ENCODE peak calls at places on chromosomes 12 and 14, in six cellular contexts. One of them, this sample, is unnamed.

GRCh38 chr12:51071663-51072062 is 11.7 kb downstream of the CSRNP2 start:
- DNase-seq in A549: no peak
- DNase-seq in ovary: no peak
- DNase-seq in heart left ventricle: no peak
- DNase-seq in right lobe of liver: no peak
- DNase-seq in GM12878: no peak
- DNase-seq in this sample: no peak

GRCh38 chr12:130347588-130347987 is 9.9 kb downstream of the PIWIL1 start:
- DNase-seq in A549: no peak
- DNase-seq in ovary: no peak
- DNase-seq in heart left ventricle: no peak
- DNase-seq in right lobe of liver: no peak
- DNase-seq in GM12878: no peak
- DNase-seq in this sample: no peak

GRCh38 chr14:53054457-53054856 is 98.7 kb downstream of the DDHD1 start:
- DNase-seq in A549: no peak
- DNase-seq in ovary: no peak
- DNase-seq in heart left ventricle: no peak
- DNase-seq in right lobe of liver: no peak
- DNase-seq in GM12878: no peak
- DNase-seq in this sample: no peak

GRCh38 chr14:24463017-24463805 is 20.6 kb upstream of the SDR39U1 start:
- DNase-seq in A549: no peak
- DNase-seq in ovary: no peak
- DNase-seq in heart left ventricle: no peak
- DNase-seq in right lobe of liver: no peak
- DNase-seq in GM12878: peak
- DNase-seq in this sample: no peak

GRCh38 chr12:123384318-123384993 is 524 bp downstream of the KMT5A start:
- DNase-seq in A549: no peak
- DNase-seq in ovary: peak
- DNase-seq in heart left ventricle: peak
- DNase-seq in right lobe of liver: peak
- DNase-seq in GM12878: no peak
- DNase-seq in this sample: no peak

GRCh38 chr12:55935742-55936151 is 4.8 kb downstream of the DGKA start:
- DNase-seq in A549: no peak
- DNase-seq in ovary: peak
- DNase-seq in heart left ventricle: peak
- DNase-seq in right lobe of liver: peak
- DNase-seq in GM12878: no peak
- DNase-seq in this sample: no peak

GRCh38 chr14:102786758-102787157 is 9.5 kb downstream of the TRAF3 start:
- DNase-seq in A549: no peak
- DNase-seq in ovary: no peak
- DNase-seq in heart left ventricle: no peak
- DNase-seq in right lobe of liver: no peak
- DNase-seq in GM12878: no peak
- DNase-seq in this sample: no peak

GRCh38 chr12:59087077-59087673 is 166.9 kb upstream of the LRIG3 start:
- DNase-seq in A549: no peak
- DNase-seq in ovary: no peak
- DNase-seq in heart left ventricle: no peak
- DNase-seq in right lobe of liver: no peak
- DNase-seq in GM12878: no peak
- DNase-seq in this sample: no peak

GRCh38 chr14:71472281-71472960 is 459.8 kb upstream of the RGS6 start:
- DNase-seq in A549: no peak
- DNase-seq in ovary: no peak
- DNase-seq in heart left ventricle: no peak
- DNase-seq in right lobe of liver: no peak
- DNase-seq in GM12878: no peak
- DNase-seq in this sample: no peak

GRCh38 chr14:65999865-66000264 is 486.3 kb upstream of the CCDC196 start:
- DNase-seq in A549: no peak
- DNase-seq in ovary: no peak
- DNase-seq in heart left ventricle: no peak
- DNase-seq in right lobe of liver: no peak
- DNase-seq in GM12878: no peak
- DNase-seq in this sample: no peak

GRCh38 chr12:62950317-62950716 is 15.4 kb upstream of the PPM1H start:
- DNase-seq in A549: no peak
- DNase-seq in ovary: no peak
- DNase-seq in heart left ventricle: no peak
- DNase-seq in right lobe of liver: no peak
- DNase-seq in GM12878: no peak
- DNase-seq in this sample: no peak

GRCh38 chr14:88380405-88380804 is 5.1 kb upstream of the SPATA7 start:
- DNase-seq in A549: peak
- DNase-seq in ovary: no peak
- DNase-seq in heart left ventricle: no peak
- DNase-seq in right lobe of liver: no peak
- DNase-seq in GM12878: no peak
- DNase-seq in this sample: no peak

GRCh38 chr12:10189653-10190052 is 10.8 kb downstream of the TMEM52B start:
- DNase-seq in A549: no peak
- DNase-seq in ovary: peak
- DNase-seq in heart left ventricle: no peak
- DNase-seq in right lobe of liver: no peak
- DNase-seq in GM12878: no peak
- DNase-seq in this sample: no peak

GRCh38 chr14:97523936-97524335 is 726.8 kb downstream of the VRK1 start:
- DNase-seq in A549: no peak
- DNase-seq in ovary: no peak
- DNase-seq in heart left ventricle: no peak
- DNase-seq in right lobe of liver: no peak
- DNase-seq in GM12878: no peak
- DNase-seq in this sample: peak

GRCh38 chr14:100221419-100222218 is 17.3 kb upstream of the YY1 start:
- DNase-seq in A549: no peak
- DNase-seq in ovary: no peak
- DNase-seq in heart left ventricle: peak
- DNase-seq in right lobe of liver: no peak
- DNase-seq in GM12878: no peak
- DNase-seq in this sample: no peak

GRCh38 chr12:44885902-44886301 is 9.8 kb upstream of the NELL2 start:
- DNase-seq in A549: no peak
- DNase-seq in ovary: no peak
- DNase-seq in heart left ventricle: no peak
- DNase-seq in right lobe of liver: no peak
- DNase-seq in GM12878: no peak
- DNase-seq in this sample: no peak

GRCh38 chr12:43210437-43211197 is 341.4 kb downstream of the ADAMTS20 start:
- DNase-seq in A549: no peak
- DNase-seq in ovary: no peak
- DNase-seq in heart left ventricle: no peak
- DNase-seq in right lobe of liver: no peak
- DNase-seq in GM12878: peak
- DNase-seq in this sample: peak

GRCh38 chr12:104219361-104219892 is 3.8 kb downstream of the TXNRD1 start:
- DNase-seq in A549: peak
- DNase-seq in ovary: no peak
- DNase-seq in heart left ventricle: no peak
- DNase-seq in right lobe of liver: no peak
- DNase-seq in GM12878: no peak
- DNase-seq in this sample: peak

GRCh38 chr14:45290547-45290946 is 37.5 kb upstream of the MIS18BP1 start:
- DNase-seq in A549: no peak
- DNase-seq in ovary: no peak
- DNase-seq in heart left ventricle: no peak
- DNase-seq in right lobe of liver: no peak
- DNase-seq in GM12878: no peak
- DNase-seq in this sample: no peak

GRCh38 chr14:96053600-96054381 is 14.6 kb downstream of the C14orf132 start:
- DNase-seq in A549: no peak
- DNase-seq in ovary: no peak
- DNase-seq in heart left ventricle: peak
- DNase-seq in right lobe of liver: no peak
- DNase-seq in GM12878: no peak
- DNase-seq in this sample: peak

GRCh38 chr12:121838096-121838495 is 20.6 kb downstream of the HPD start:
- DNase-seq in A549: no peak
- DNase-seq in ovary: no peak
- DNase-seq in heart left ventricle: no peak
- DNase-seq in right lobe of liver: no peak
- DNase-seq in GM12878: no peak
- DNase-seq in this sample: no peak

GRCh38 chr12:121839993-121840761 is 18.5 kb downstream of the HPD start:
- DNase-seq in A549: no peak
- DNase-seq in ovary: no peak
- DNase-seq in heart left ventricle: no peak
- DNase-seq in right lobe of liver: no peak
- DNase-seq in GM12878: no peak
- DNase-seq in this sample: no peak

GRCh38 chr12:121843236-121843982 is 15.2 kb downstream of the HPD start:
- DNase-seq in A549: no peak
- DNase-seq in ovary: no peak
- DNase-seq in heart left ventricle: no peak
- DNase-seq in right lobe of liver: no peak
- DNase-seq in GM12878: no peak
- DNase-seq in this sample: no peak

GRCh38 chr12:121837680-121838079 is 21.0 kb downstream of the HPD start:
- DNase-seq in A549: no peak
- DNase-seq in ovary: no peak
- DNase-seq in heart left ventricle: no peak
- DNase-seq in right lobe of liver: no peak
- DNase-seq in GM12878: no peak
- DNase-seq in this sample: no peak

DNA sequence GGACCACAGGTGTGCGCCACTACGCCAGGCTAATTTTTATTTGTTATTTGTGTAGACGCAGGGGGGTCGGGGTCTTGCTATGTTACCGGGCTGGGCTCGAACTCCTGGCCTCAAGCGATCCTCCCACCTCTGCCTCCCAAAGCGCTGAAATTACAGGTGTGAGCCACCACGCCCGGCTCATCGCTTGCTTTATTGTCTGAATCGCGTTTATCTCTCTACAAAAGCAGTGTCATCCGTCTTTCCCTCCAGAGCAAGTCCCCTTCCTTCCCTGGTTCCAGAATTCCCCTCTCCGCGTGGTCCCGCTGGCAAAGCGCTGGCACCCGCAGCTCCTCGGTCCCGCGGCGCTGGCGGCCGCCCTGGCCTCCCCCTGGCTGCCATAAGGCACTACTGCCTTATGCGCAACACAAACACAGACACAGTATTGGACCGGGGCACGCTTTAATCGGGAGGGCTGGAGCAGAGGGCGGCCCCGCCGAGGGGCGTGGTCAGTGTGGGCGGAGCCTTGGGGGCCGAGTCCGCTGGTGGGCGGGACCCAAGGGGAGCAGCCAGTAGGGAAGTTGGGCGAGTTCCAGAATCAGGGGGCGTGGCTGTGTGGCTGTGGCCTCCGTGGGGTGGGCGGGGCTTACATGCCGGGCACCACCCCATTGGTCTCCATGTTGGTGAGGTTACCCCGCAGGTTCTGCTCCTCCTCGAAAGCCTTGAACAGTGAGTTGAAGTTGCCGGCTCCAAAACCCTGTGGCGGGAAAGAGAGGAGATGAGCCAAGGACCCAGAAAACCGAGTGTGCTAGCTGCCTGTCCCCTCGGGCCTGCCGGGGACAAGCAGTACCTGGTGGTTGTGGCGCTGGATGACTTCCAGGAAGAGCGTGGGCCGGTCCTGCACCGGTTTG is 19.3 kb downstream of the HPD start:
- DNase-seq in A549: peak
- DNase-seq in ovary: peak
- DNase-seq in heart left ventricle: peak
- DNase-seq in right lobe of liver: peak
- DNase-seq in GM12878: peak
- DNase-seq in this sample: peak
- TF ChIP-seq POLR2A in A549: peak
- TF ChIP-seq POLR2A in ovary: peak
- TF ChIP-seq POLR2A in heart left ventricle: peak
- TF ChIP-seq POLR2A in right lobe of liver: peak
- TF ChIP-seq POLR2A in GM12878: peak
- TF ChIP-seq POLR2A in this sample: peak

DNA sequence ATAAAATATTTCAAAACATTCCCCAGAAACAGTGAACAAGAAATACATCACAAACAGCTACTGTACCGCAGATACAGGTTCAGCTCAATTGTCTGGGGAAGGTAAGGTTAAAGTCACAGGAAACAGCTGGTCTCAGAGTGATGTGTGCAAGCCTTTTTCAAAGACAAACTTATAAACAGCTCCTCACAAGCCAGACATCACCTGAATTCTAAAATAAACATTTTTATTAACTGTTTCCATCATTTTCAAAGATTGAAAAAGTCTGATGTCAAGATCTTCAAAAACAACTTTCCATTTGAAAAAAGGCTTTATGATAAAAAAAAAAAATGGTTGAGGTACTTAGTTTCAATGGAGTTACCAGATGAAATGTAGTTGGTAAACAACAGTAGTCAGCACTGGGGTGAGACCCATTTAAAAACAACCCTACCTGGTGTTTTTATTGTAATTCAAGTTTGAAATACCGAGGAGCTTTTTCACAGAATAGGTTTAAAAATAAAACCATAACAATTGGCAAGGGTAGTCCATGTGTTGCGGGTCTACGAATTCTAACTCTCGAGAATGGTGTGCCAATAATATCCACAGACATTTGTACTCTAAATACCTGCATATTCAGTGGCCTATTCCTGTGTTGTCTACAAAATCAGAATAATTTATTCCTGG is 3.9 kb downstream of the BTG1 start:
- DNase-seq in A549: no peak
- DNase-seq in ovary: no peak
- DNase-seq in heart left ventricle: no peak
- DNase-seq in right lobe of liver: no peak
- DNase-seq in GM12878: no peak
- DNase-seq in this sample: no peak
- TF ChIP-seq POLR2A in A549: no peak
- TF ChIP-seq POLR2A in ovary: no peak
- TF ChIP-seq POLR2A in heart left ventricle: no peak
- TF ChIP-seq POLR2A in right lobe of liver: no peak
- TF ChIP-seq POLR2A in GM12878: no peak
- TF ChIP-seq POLR2A in this sample: no peak

DNA sequence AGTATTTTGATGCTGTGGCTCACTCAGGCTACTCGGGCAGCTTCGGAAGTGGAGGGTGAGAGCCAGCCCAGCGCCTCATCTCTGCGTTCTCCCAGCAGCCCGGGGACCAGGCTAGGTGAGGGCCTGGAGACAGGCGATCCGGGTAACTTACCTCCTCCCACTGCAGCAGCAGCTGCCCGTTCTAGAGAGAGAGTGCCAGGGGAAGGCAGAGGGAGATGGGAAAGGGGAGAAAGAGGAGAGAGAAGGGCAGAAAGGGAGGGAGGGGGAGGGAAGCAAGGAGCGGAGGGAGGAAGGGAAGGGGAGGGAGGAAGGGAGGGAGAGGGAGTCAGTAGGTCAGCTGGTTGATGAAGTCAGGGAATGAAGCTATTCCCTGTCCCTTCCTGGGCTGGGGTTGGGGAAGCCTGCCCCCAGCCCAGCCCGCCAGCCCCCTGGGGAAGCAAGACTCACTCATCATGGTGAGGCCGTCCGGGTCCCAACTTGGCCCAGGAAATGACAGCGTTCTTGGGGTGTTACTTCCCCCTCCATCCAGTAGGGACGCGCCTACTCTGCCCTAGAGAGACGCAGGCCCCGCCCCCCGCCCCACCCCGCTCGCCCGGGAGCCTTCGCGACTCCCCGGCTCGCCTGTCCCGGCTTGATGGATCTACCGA is at the start of gene IFI27L2:
- DNase-seq in A549: peak
- DNase-seq in ovary: peak
- DNase-seq in heart left ventricle: peak
- DNase-seq in right lobe of liver: no peak
- DNase-seq in GM12878: no peak
- DNase-seq in this sample: peak
- TF ChIP-seq POLR2A in A549: peak
- TF ChIP-seq POLR2A in ovary: peak
- TF ChIP-seq POLR2A in heart left ventricle: peak
- TF ChIP-seq POLR2A in right lobe of liver: no peak
- TF ChIP-seq POLR2A in GM12878: peak
- TF ChIP-seq POLR2A in this sample: peak

GRCh38 chr14:23301969-23302289 is 730 bp downstream of the PPP1R3E start:
- DNase-seq in A549: no peak
- DNase-seq in ovary: no peak
- DNase-seq in heart left ventricle: no peak
- DNase-seq in right lobe of liver: no peak
- DNase-seq in GM12878: no peak
- DNase-seq in this sample: no peak
- TF ChIP-seq POLR2A in A549: peak
- TF ChIP-seq POLR2A in ovary: peak
- TF ChIP-seq POLR2A in heart left ventricle: peak
- TF ChIP-seq POLR2A in right lobe of liver: peak
- TF ChIP-seq POLR2A in GM12878: peak
- TF ChIP-seq POLR2A in this sample: peak

This sample was measured in H54.